ENCODE peak calls at places on chromosome 2, in five cellular contexts. One of them, this sample, is unnamed.

GRCh38 chr2:164869420-164869772 is 27.8 kb upstream of the COBLL1 start:
- DNase-seq in NCI-H1417: no peak
- DNase-seq in ACHN: no peak
- DNase-seq in activated T-helper 1 cell treated with anti-CD3 and anti-CD28 coated beads, Interleukin-2, amount 50 U/mL, for 16 hours: no peak
- DNase-seq in naive thymus-derived CD8-positive, alpha-beta T cell: no peak
- DNase-seq in this sample: no peak

GRCh38 chr2:7994397-7994951 is 687.4 kb upstream of the ID2 start:
- DNase-seq in NCI-H1417: peak
- DNase-seq in ACHN: no peak
- DNase-seq in activated T-helper 1 cell treated with anti-CD3 and anti-CD28 coated beads, Interleukin-2, amount 50 U/mL, for 16 hours: no peak
- DNase-seq in naive thymus-derived CD8-positive, alpha-beta T cell: no peak
- DNase-seq in this sample: no peak

GRCh38 chr2:44560352-44560751 is 198.6 kb downstream of the CAMKMT start:
- DNase-seq in NCI-H1417: no peak
- DNase-seq in ACHN: peak
- DNase-seq in activated T-helper 1 cell treated with anti-CD3 and anti-CD28 coated beads, Interleukin-2, amount 50 U/mL, for 16 hours: no peak
- DNase-seq in naive thymus-derived CD8-positive, alpha-beta T cell: no peak
- DNase-seq in this sample: peak

GRCh38 chr2:232519581-232519980 is 607 bp upstream of the PRSS56 start:
- DNase-seq in NCI-H1417: no peak
- DNase-seq in ACHN: no peak
- DNase-seq in activated T-helper 1 cell treated with anti-CD3 and anti-CD28 coated beads, Interleukin-2, amount 50 U/mL, for 16 hours: no peak
- DNase-seq in naive thymus-derived CD8-positive, alpha-beta T cell: no peak
- DNase-seq in this sample: no peak

GRCh38 chr2:111100087-111100764 is 20.5 kb upstream of the BCL2L11 start:
- DNase-seq in NCI-H1417: peak
- DNase-seq in ACHN: no peak
- DNase-seq in activated T-helper 1 cell treated with anti-CD3 and anti-CD28 coated beads, Interleukin-2, amount 50 U/mL, for 16 hours: no peak
- DNase-seq in naive thymus-derived CD8-positive, alpha-beta T cell: no peak
- DNase-seq in this sample: no peak

GRCh38 chr2:8617590-8617989 is 64.3 kb upstream of the ID2 start:
- DNase-seq in NCI-H1417: no peak
- DNase-seq in ACHN: no peak
- DNase-seq in activated T-helper 1 cell treated with anti-CD3 and anti-CD28 coated beads, Interleukin-2, amount 50 U/mL, for 16 hours: no peak
- DNase-seq in naive thymus-derived CD8-positive, alpha-beta T cell: no peak
- DNase-seq in this sample: no peak

GRCh38 chr2:42809131-42809875 is 16.9 kb upstream of the HAAO start:
- DNase-seq in NCI-H1417: no peak
- DNase-seq in ACHN: no peak
- DNase-seq in activated T-helper 1 cell treated with anti-CD3 and anti-CD28 coated beads, Interleukin-2, amount 50 U/mL, for 16 hours: no peak
- DNase-seq in naive thymus-derived CD8-positive, alpha-beta T cell: no peak
- DNase-seq in this sample: peak

GRCh38 chr2:126666003-126666402 is 10.0 kb downstream of the GYPC start:
- DNase-seq in NCI-H1417: no peak
- DNase-seq in ACHN: no peak
- DNase-seq in activated T-helper 1 cell treated with anti-CD3 and anti-CD28 coated beads, Interleukin-2, amount 50 U/mL, for 16 hours: no peak
- DNase-seq in naive thymus-derived CD8-positive, alpha-beta T cell: no peak
- DNase-seq in this sample: no peak

GRCh38 chr2:7209776-7210555 is 292.8 kb downstream of the RNF144A start:
- DNase-seq in NCI-H1417: no peak
- DNase-seq in ACHN: no peak
- DNase-seq in activated T-helper 1 cell treated with anti-CD3 and anti-CD28 coated beads, Interleukin-2, amount 50 U/mL, for 16 hours: no peak
- DNase-seq in naive thymus-derived CD8-positive, alpha-beta T cell: no peak
- DNase-seq in this sample: no peak

GRCh38 chr2:102489646-102490045 is 16.6 kb downstream of the SLC9A4 start:
- DNase-seq in NCI-H1417: no peak
- DNase-seq in ACHN: no peak
- DNase-seq in activated T-helper 1 cell treated with anti-CD3 and anti-CD28 coated beads, Interleukin-2, amount 50 U/mL, for 16 hours: no peak
- DNase-seq in naive thymus-derived CD8-positive, alpha-beta T cell: no peak
- DNase-seq in this sample: no peak

GRCh38 chr2:106183093-106183837 is 10.8 kb downstream of the UXS1 start:
- DNase-seq in NCI-H1417: no peak
- DNase-seq in ACHN: no peak
- DNase-seq in activated T-helper 1 cell treated with anti-CD3 and anti-CD28 coated beads, Interleukin-2, amount 50 U/mL, for 16 hours: no peak
- DNase-seq in naive thymus-derived CD8-positive, alpha-beta T cell: no peak
- DNase-seq in this sample: no peak

GRCh38 chr2:122656403-122656802 is 901.0 kb downstream of the TSN start:
- DNase-seq in NCI-H1417: no peak
- DNase-seq in ACHN: no peak
- DNase-seq in activated T-helper 1 cell treated with anti-CD3 and anti-CD28 coated beads, Interleukin-2, amount 50 U/mL, for 16 hours: no peak
- DNase-seq in naive thymus-derived CD8-positive, alpha-beta T cell: no peak
- DNase-seq in this sample: no peak

GRCh38 chr2:62112192-62112591 is 83.7 kb upstream of the B3GNT2 start:
- DNase-seq in NCI-H1417: no peak
- DNase-seq in ACHN: no peak
- DNase-seq in activated T-helper 1 cell treated with anti-CD3 and anti-CD28 coated beads, Interleukin-2, amount 50 U/mL, for 16 hours: no peak
- DNase-seq in naive thymus-derived CD8-positive, alpha-beta T cell: no peak
- DNase-seq in this sample: peak

GRCh38 chr2:54067851-54068375 is 47.5 kb upstream of the ACYP2 start:
- DNase-seq in NCI-H1417: no peak
- DNase-seq in ACHN: no peak
- DNase-seq in activated T-helper 1 cell treated with anti-CD3 and anti-CD28 coated beads, Interleukin-2, amount 50 U/mL, for 16 hours: no peak
- DNase-seq in naive thymus-derived CD8-positive, alpha-beta T cell: no peak
- DNase-seq in this sample: no peak

GRCh38 chr2:217801115-217801531 is 201.7 kb downstream of the TNS1 start:
- DNase-seq in NCI-H1417: no peak
- DNase-seq in ACHN: no peak
- DNase-seq in activated T-helper 1 cell treated with anti-CD3 and anti-CD28 coated beads, Interleukin-2, amount 50 U/mL, for 16 hours: no peak
- DNase-seq in naive thymus-derived CD8-positive, alpha-beta T cell: no peak
- DNase-seq in this sample: peak

GRCh38 chr2:10775036-10775780 is 37.4 kb downstream of the PDIA6 start:
- DNase-seq in NCI-H1417: no peak
- DNase-seq in ACHN: no peak
- DNase-seq in activated T-helper 1 cell treated with anti-CD3 and anti-CD28 coated beads, Interleukin-2, amount 50 U/mL, for 16 hours: no peak
- DNase-seq in naive thymus-derived CD8-positive, alpha-beta T cell: no peak
- DNase-seq in this sample: no peak

GRCh38 chr2:239691720-239692119 is 290.9 kb upstream of the HDAC4 start:
- DNase-seq in NCI-H1417: no peak
- DNase-seq in ACHN: no peak
- DNase-seq in activated T-helper 1 cell treated with anti-CD3 and anti-CD28 coated beads, Interleukin-2, amount 50 U/mL, for 16 hours: no peak
- DNase-seq in naive thymus-derived CD8-positive, alpha-beta T cell: no peak
- DNase-seq in this sample: no peak

GRCh38 chr2:38376346-38376682 is 759 bp downstream of the ATL2 start:
- DNase-seq in NCI-H1417: peak
- DNase-seq in ACHN: peak
- DNase-seq in activated T-helper 1 cell treated with anti-CD3 and anti-CD28 coated beads, Interleukin-2, amount 50 U/mL, for 16 hours: peak
- DNase-seq in naive thymus-derived CD8-positive, alpha-beta T cell: peak
- DNase-seq in this sample: peak

GRCh38 chr2:10238991-10239485 is 63.7 kb upstream of the HPCAL1 start:
- DNase-seq in NCI-H1417: no peak
- DNase-seq in ACHN: no peak
- DNase-seq in activated T-helper 1 cell treated with anti-CD3 and anti-CD28 coated beads, Interleukin-2, amount 50 U/mL, for 16 hours: no peak
- DNase-seq in naive thymus-derived CD8-positive, alpha-beta T cell: no peak
- DNase-seq in this sample: no peak

GRCh38 chr2:20622731-20623130 is 28.2 kb downstream of the HS1BP3 start:
- DNase-seq in NCI-H1417: no peak
- DNase-seq in ACHN: no peak
- DNase-seq in activated T-helper 1 cell treated with anti-CD3 and anti-CD28 coated beads, Interleukin-2, amount 50 U/mL, for 16 hours: no peak
- DNase-seq in naive thymus-derived CD8-positive, alpha-beta T cell: no peak
- DNase-seq in this sample: no peak

GRCh38 chr2:230866704-230867561 is 2.2 kb downstream of the ITM2C start:
- DNase-seq in NCI-H1417: no peak
- DNase-seq in ACHN: peak
- DNase-seq in activated T-helper 1 cell treated with anti-CD3 and anti-CD28 coated beads, Interleukin-2, amount 50 U/mL, for 16 hours: peak
- DNase-seq in naive thymus-derived CD8-positive, alpha-beta T cell: peak
- DNase-seq in this sample: peak

GRCh38 chr2:136126021-136126420 is 8.1 kb upstream of the CXCR4 start:
- DNase-seq in NCI-H1417: peak
- DNase-seq in ACHN: no peak
- DNase-seq in activated T-helper 1 cell treated with anti-CD3 and anti-CD28 coated beads, Interleukin-2, amount 50 U/mL, for 16 hours: no peak
- DNase-seq in naive thymus-derived CD8-positive, alpha-beta T cell: no peak
- DNase-seq in this sample: no peak

GRCh38 chr2:174856447-174856846 is 92.2 kb upstream of the CHRNA1 start:
- DNase-seq in NCI-H1417: no peak
- DNase-seq in ACHN: no peak
- DNase-seq in activated T-helper 1 cell treated with anti-CD3 and anti-CD28 coated beads, Interleukin-2, amount 50 U/mL, for 16 hours: no peak
- DNase-seq in naive thymus-derived CD8-positive, alpha-beta T cell: no peak
- DNase-seq in this sample: no peak

GRCh38 chr2:238107525-238108422 is 7.6 kb downstream of the ESPNL start:
- DNase-seq in NCI-H1417: no peak
- DNase-seq in ACHN: no peak
- DNase-seq in activated T-helper 1 cell treated with anti-CD3 and anti-CD28 coated beads, Interleukin-2, amount 50 U/mL, for 16 hours: no peak
- DNase-seq in naive thymus-derived CD8-positive, alpha-beta T cell: no peak
- DNase-seq in this sample: no peak

GRCh38 chr2:63862802-63863201 is 21.1 kb downstream of the UGP2 start:
- DNase-seq in NCI-H1417: no peak
- DNase-seq in ACHN: peak
- DNase-seq in activated T-helper 1 cell treated with anti-CD3 and anti-CD28 coated beads, Interleukin-2, amount 50 U/mL, for 16 hours: no peak
- DNase-seq in naive thymus-derived CD8-positive, alpha-beta T cell: no peak
- DNase-seq in this sample: no peak

GRCh38 chr2:222883420-222883819 is 22.6 kb downstream of the ACSL3 start:
- DNase-seq in NCI-H1417: no peak
- DNase-seq in ACHN: no peak
- DNase-seq in activated T-helper 1 cell treated with anti-CD3 and anti-CD28 coated beads, Interleukin-2, amount 50 U/mL, for 16 hours: no peak
- DNase-seq in naive thymus-derived CD8-positive, alpha-beta T cell: no peak
- DNase-seq in this sample: no peak

This sample was measured in dermis blood vessel endothelial cell.